ENCODE peak calls at places on chromosomes 1 and 21, in six cellular contexts. Q is AG09309, J is Caco-2, V is fibroblast of the aortic adventitia, W is astrocyte of the cerebellum, M is astrocyte. U is an unnamed sample.

GRCh38 chr1:220483700-220484099 is 44.2 kb upstream of the MARK1 start:
- DNase-seq in Q (no peak), J (no peak), V (peak), W (no peak), M (no peak), U (peak)

GRCh38 chr1:1937061-1937460 is 18.0 kb upstream of the TMEM52 start:
- DNase-seq in Q (no peak), J (no peak), V (no peak), W (no peak), M (no peak), U (no peak)

GRCh38 chr1:44239337-44239960 is 26.2 kb downstream of the DMAP1 start:
- DNase-seq in Q (no peak), J (no peak), V (peak), W (no peak), M (no peak), U (peak)

GRCh38 chr1:97906567-97907228 is 14.1 kb downstream of the DPYD start:
- DNase-seq in Q (peak), J (no peak), V (peak), W (peak), M (peak), U (peak)

GRCh38 chr1:119865607-119866006 is 30.7 kb downstream of the ADAM30 start:
- DNase-seq in Q (peak), J (no peak), V (no peak), W (no peak), M (no peak), U (peak)

GRCh38 chr1:74713849-74714248 is 19.0 kb downstream of the CRYZ start:
- DNase-seq in Q (no peak), J (no peak), V (no peak), W (no peak), M (no peak), U (no peak)

GRCh38 chr1:63674865-63675815 is 81.9 kb downstream of the PGM1 start:
- DNase-seq in Q (no peak), J (no peak), V (peak), W (peak), M (peak), U (no peak)

GRCh38 chr1:164588388-164589341 is 29.7 kb downstream of the PBX1 start:
- DNase-seq in Q (no peak), J (peak), V (peak), W (peak), M (peak), U (peak)

GRCh38 chr1:81430236-81430635 is 370.5 kb upstream of the ADGRL2 start:
- DNase-seq in Q (no peak), J (no peak), V (no peak), W (no peak), M (no peak), U (no peak)

GRCh38 chr1:27571439-27572018 is 32.4 kb downstream of the AHDC1 start:
- DNase-seq in Q (no peak), J (peak), V (no peak), W (no peak), M (no peak), U (no peak)

GRCh38 chr1:203281851-203282661 is 23.3 kb upstream of the BTG2 start:
- DNase-seq in Q (no peak), J (no peak), V (no peak), W (no peak), M (no peak), U (no peak)

GRCh38 chr1:218711884-218712674 is 366.9 kb downstream of the TGFB2 start:
- DNase-seq in Q (no peak), J (no peak), V (peak), W (no peak), M (no peak), U (peak)

GRCh38 chr21:38820471-38821239 is 14.9 kb downstream of the ETS2 start:
- DNase-seq in Q (no peak), J (no peak), V (no peak), W (no peak), M (no peak), U (no peak)

GRCh38 chr1:75392278-75392677 is 218.6 kb downstream of the SLC44A5 start:
- DNase-seq in Q (no peak), J (no peak), V (no peak), W (no peak), M (peak), U (no peak)

GRCh38 chr1:26279598-26280332 is at the start of gene SH3BGRL3:
- DNase-seq in Q (no peak), J (peak), V (peak), W (no peak), M (peak), U (peak)

DNA sequence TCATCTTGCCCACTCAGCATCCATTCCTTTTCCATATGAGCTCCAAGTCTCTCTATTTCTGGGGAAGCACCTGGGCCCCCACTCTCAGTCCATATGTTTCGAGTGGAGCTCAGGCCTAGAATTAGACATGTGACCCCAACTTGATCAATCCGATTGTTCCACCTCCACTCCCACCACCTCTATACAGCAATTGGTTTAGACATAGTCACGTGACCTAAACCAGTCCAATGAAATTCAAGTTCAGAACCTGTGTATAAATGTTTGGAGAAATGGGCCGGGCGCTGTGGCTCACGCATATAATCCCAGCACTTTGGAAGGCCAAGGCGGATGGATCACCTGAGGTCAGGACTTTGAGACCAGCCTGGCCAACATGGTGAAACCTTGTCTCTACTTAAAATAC is 29.6 kb upstream of the CLIC4 start:
- DNase-seq in Q (no peak), J (no peak), V (no peak), W (no peak), M (no peak), U (no peak)
- H3K4me3 ChIP-seq in Q (no peak), J (no peak), V (no peak), W (no peak), M (no peak), U (no peak)

GRCh38 chr1:159944623-159945455 is 574 bp downstream of the IGSF9 start:
- DNase-seq in Q (no peak), J (no peak), V (no peak), W (no peak), M (no peak), U (peak)
- TF ChIP-seq CTCF in Q (no peak), J (no peak), V (no peak), W (no peak), M (no peak), U (no peak)

DNA sequence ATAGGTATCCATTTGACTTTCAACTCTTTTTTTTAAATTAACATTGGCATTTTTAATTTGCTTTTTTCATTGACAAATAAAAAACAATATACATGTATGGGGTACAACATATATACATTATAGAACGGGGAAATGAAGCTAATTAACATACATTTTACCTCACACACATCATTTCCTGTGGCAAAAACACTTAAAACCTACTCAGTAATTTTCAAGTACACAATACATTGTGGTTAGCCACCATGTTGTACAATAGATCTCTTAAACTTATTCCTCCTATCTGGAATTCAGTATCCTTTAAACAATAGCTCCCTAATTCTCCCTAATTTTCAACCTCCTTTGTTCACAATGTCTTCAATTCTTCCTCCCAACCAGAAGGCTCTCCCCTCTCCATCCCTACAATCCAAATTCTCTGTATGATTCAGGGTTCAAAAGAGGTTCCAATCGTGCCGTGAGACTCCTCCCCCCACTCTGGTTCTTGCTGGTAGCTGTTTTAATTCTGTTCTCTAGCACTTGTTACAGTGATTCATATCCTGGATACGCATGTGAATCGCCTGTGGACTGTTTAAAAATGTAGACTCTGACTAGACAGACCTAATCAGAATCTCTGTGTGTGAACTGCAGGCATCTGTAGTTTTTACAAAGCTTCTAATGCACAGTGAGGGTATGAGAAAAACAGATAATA is 87.6 kb upstream of the DUSP10 start:
- DNase-seq in Q (peak), J (no peak), V (peak), W (peak), M (peak), U (peak)
- H3K4me3 ChIP-seq in Q (no peak), J (no peak), V (no peak), W (no peak), M (no peak), U (no peak)

DNA sequence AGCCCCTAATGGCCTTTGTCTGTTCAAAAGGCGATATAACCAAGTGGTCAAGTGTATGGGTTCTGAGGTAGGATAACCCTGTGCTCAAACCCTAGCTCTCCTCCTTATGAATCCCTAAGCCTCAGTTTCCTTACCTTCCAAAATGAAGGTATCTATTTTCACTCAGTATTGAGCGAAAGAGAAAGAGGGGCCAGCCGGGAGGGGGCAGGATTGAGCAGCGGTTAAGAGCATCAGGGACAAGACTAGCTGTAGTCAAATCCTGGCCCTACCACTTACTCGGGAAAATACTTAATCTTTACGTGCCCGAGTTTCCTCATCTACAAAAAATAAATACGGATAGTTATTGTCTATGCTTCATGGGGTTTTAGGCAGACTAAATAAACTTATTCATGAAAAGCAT is 25.7 kb downstream of the LY9 start:
- DNase-seq in Q (no peak), J (no peak), V (no peak), W (no peak), M (no peak), U (no peak)
- TF ChIP-seq CTCF in Q (peak), J (no peak), V (peak), W (no peak), M (no peak), U (peak)

DNA sequence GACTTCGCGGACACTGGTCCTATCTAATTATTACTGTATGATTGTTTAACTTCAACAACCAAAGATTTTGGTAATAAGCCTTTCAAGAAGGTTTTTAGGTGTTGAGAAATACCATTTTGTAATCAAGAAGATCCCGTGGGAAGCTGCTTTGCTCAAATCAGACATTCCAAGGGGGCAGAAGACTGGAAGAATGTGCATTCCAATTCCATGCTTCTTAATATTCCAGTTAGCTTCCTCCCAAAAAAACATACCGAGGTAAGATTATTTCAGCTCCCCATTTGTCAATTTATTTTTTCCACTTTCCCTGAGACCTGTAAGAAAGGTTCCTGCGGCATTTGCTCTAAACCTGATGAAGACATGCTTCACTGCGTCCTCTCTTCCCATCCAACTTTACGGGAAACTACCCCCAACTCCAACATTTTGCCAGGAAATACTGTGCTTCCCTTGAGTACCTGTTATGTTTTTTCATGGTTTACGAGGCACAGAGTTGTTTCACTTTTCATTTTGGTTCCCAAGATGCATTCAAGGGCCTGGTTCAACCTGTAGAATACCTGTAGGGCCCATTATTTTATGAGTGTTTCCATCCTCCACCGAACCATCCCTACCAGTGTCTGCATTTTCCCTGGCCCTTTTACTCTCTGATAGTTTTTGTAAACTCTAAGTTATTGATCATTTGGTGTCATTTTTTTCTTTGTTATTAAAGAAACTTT is 4.0 kb downstream of the CNN3 start:
- DNase-seq in Q (peak), J (no peak), V (peak), W (peak), M (peak), U (peak)
- H3K4me3 ChIP-seq in Q (peak), J (no peak), V (peak), W (peak), M (peak), U (peak)

GRCh38 chr1:6181347-6181770 is 1.2 kb upstream of the CHD5 start:
- DNase-seq in Q (no peak), J (no peak), V (no peak), W (no peak), M (no peak), U (no peak)
- TF ChIP-seq CTCF in Q (no peak), J (no peak), V (no peak), W (peak), M (no peak), U (no peak)

GRCh38 chr1:145784409-145784808 is 39.5 kb downstream of the RNF115 start:
- DNase-seq in Q (no peak), J (no peak), V (no peak), W (no peak), M (peak), U (no peak)

GRCh38 chr1:145778146-145778540 is 45.8 kb downstream of the RNF115 start:
- DNase-seq in Q (no peak), J (no peak), V (peak), W (no peak), M (no peak), U (no peak)

GRCh38 chr1:145786271-145786670 is 37.6 kb downstream of the RNF115 start:
- DNase-seq in Q (no peak), J (no peak), V (no peak), W (no peak), M (no peak), U (no peak)

GRCh38 chr1:145785481-145785880 is 38.4 kb downstream of the RNF115 start:
- DNase-seq in Q (no peak), J (no peak), V (peak), W (no peak), M (no peak), U (peak)

DNA sequence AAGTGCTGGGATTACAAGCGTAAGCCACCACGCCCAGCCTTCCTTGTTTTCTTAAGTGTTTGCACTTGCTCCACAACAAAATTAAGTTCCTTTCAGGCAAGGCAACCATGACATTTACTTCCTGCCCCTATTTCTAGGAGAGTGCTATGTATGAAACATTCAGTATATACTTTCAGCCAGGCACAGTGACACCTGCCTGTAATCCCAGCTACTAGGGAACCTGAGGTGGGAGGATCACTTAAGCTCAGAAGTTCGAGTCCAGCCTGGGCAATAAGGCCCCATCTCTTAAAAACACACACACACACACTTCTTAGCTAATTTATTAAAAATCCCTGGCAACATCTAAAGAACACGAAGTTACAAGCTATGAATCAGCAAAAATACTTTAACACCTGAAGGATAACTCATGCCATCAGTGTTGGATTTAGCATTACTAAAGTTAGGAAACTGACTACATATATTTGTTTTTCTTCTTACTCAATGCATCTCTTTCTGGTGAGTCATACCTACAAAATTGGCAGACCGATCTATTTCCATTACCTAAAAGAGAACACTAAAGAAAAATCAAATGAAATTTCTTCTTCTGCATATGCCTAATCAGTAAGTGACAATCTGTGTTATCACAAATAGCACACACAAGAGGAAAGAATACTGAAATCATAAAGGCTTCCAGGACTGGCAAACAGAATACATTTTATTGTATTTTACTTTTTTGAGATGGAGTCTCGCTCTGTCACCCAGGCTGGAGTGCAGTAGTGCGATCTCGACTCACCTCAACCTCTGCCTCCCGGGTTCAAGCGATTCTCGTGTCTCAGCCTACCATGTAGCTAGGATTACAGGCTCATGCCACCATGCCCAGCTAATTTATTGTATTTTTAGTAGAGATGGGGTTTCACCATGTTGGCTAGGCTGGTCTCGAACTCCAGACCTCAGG is 41.5 kb downstream of the RNF115 start:
- DNase-seq in Q (peak), J (no peak), V (peak), W (peak), M (peak), U (peak)
- H3K4me3 ChIP-seq in Q (no peak), J (no peak), V (no peak), W (no peak), M (peak), U (no peak)

DNA sequence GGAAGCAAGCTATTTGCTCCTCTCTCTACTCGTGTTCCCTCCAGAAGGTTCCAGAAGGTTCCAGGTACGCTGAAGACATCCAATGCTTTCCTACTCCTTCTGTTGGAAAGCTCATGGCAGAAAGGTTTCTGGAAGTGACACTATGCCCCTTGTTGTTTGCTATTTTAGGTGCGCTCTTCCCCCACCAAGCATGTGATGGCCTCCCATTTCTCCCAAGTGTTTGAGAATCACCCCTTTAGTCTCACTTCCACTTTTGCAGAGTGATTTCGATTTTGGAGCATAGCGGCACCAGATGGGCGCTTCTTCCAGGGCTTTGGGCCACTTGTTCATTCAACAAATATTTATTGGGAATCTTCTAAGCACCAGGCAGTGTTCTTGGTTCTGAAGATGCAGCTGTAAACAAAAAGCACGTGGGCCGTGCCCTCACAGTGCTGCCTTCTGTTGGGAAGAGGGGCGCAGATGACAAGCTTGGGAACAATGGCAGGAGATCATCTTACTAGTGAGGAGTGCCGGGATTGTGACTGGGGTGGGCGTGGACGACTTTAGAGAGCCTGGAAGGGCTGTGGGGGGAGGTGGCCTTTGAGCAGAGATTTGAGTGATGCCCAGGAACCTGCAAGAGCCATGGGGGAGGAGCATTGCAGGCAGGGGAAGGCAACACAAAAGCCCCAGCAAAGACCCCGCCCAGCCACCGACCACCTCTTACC is 43.0 kb upstream of the TARDBP start:
- DNase-seq in Q (no peak), J (no peak), V (no peak), W (no peak), M (no peak), U (no peak)
- TF ChIP-seq CTCF in Q (no peak), J (no peak), V (no peak), W (no peak), M (no peak), U (no peak)

U was measured in fibroblast of pulmonary artery.